ENCODE peak calls at places on chromosomes 7 and 10, in nine cellular contexts. K, U, N, C, R, P, G, J and Z are unnamed samples.

GRCh38 chr7:374706-375490 is 84.9 kb downstream of the FOXL3 start:
- DNase-seq in K (peak; percentile 6), U (peak; percentile 47), N (no peak), C (no peak), R (no peak), P (no peak), G (peak; percentile 52), J (no peak), Z (no peak)

GRCh38 chr10:3036155-3036554 is 31.2 kb upstream of the PFKP start:
- DNase-seq in K (no peak), U (no peak), N (no peak), C (no peak), R (no peak), P (no peak), G (no peak), J (no peak), Z (no peak)

GRCh38 chr10:61159253-61159652 is 215.3 kb upstream of the RHOBTB1 start:
- DNase-seq in K (no peak), U (no peak), N (no peak), C (no peak), R (no peak), P (no peak), G (no peak), J (no peak), Z (no peak)

GRCh38 chr7:155189600-155189989 is 108.1 kb upstream of the INSIG1 start:
- DNase-seq in K (no peak), U (no peak), N (no peak), C (no peak), R (no peak), P (no peak), G (no peak), J (no peak), Z (no peak)

GRCh38 chr7:158595068-158595467 is 7.4 kb upstream of the PTPRN2 start:
- DNase-seq in K (no peak), U (peak; percentile 73), N (no peak), C (no peak), R (no peak), P (no peak), G (no peak), J (no peak), Z (no peak)

GRCh38 chr7:149283321-149283720 is 21.3 kb downstream of the ZNF783 start:
- DNase-seq in K (no peak), U (no peak), N (no peak), C (no peak), R (no peak), P (no peak), G (no peak), J (no peak), Z (no peak)

GRCh38 chr7:128938524-128939074 is 872 bp downstream of the IRF5 start:
- DNase-seq in K (no peak), U (peak; percentile 65), N (peak; percentile 56), C (no peak), R (no peak), P (no peak), G (no peak), J (no peak), Z (no peak)

GRCh38 chr10:45224219-45224841 is 91.1 kb downstream of the OR13A1 start:
- DNase-seq in K (no peak), U (no peak), N (no peak), C (no peak), R (no peak), P (no peak), G (no peak), J (no peak), Z (no peak)

GRCh38 chr10:78893217-78893616 is 175.5 kb upstream of the ZMIZ1 start:
- DNase-seq in K (no peak), U (no peak), N (no peak), C (no peak), R (no peak), P (no peak), G (no peak), J (no peak), Z (no peak)

GRCh38 chr7:16436306-16436705 is 15.0 kb upstream of the CRPPA start:
- DNase-seq in K (no peak), U (no peak), N (no peak), C (no peak), R (no peak), P (no peak), G (no peak), J (no peak), Z (no peak)